ENCODE peak calls at places on chromosomes 11 and 22, in ten cellular contexts. W is uterus, P is lung, N is mesendoderm, M is upper lobe of right lung, B is left ventricle myocardium inferior, J is IMR-90, U is mammary epithelial cell, E is endothelial cell of umbilical vein, C is HL-60. O is an unnamed sample.

GRCh38 chr22:32896951-32897350 is 95.4 kb downstream of the TIMP3 start:
- DNase-seq in W (no peak), P (peak), N (no peak), M (peak), B (no peak), J (no peak), U (no peak), E (no peak), C (no peak), O (no peak)

GRCh38 chr22:21073023-21073422 is 27.3 kb downstream of the LRRC74B start:
- DNase-seq in W (no peak), P (no peak), N (no peak), M (no peak), B (no peak), J (no peak), U (no peak), E (no peak), C (no peak), O (no peak)

GRCh38 chr22:22666307-22667091 is 22.1 kb downstream of the GGTLC2 start:
- DNase-seq in W (no peak), P (peak), N (peak), M (no peak), B (no peak), J (peak), U (no peak), E (peak), C (no peak), O (peak)

GRCh38 chr11:78372114-78372768 is 45.4 kb downstream of the GAB2 start:
- DNase-seq in W (no peak), P (no peak), N (no peak), M (no peak), B (no peak), J (no peak), U (no peak), E (no peak), C (no peak), O (no peak)

GRCh38 chr11:35651263-35651662 is 11.3 kb upstream of the TRIM44 start:
- DNase-seq in W (no peak), P (no peak), N (no peak), M (no peak), B (no peak), J (no peak), U (no peak), E (no peak), C (no peak), O (no peak)

GRCh38 chr11:35045219-35045819 is 93.7 kb upstream of the CD44 start:
- DNase-seq in W (no peak), P (peak), N (no peak), M (no peak), B (no peak), J (no peak), U (no peak), E (no peak), C (no peak), O (no peak)

GRCh38 chr11:46315783-46316563 is 31.3 kb upstream of the DGKZ start:
- DNase-seq in W (no peak), P (no peak), N (no peak), M (no peak), B (peak), J (no peak), U (no peak), E (no peak), C (no peak), O (no peak)

GRCh38 chr11:61474234-61474633 is 34.3 kb upstream of the LRRC10B start:
- DNase-seq in W (no peak), P (no peak), N (no peak), M (no peak), B (no peak), J (no peak), U (no peak), E (no peak), C (no peak), O (no peak)

GRCh38 chr11:73270089-73270854 is 1.9 kb upstream of the P2RY6 start:
- DNase-seq in W (no peak), P (no peak), N (no peak), M (peak), B (no peak), J (no peak), U (no peak), E (no peak), C (no peak), O (no peak)

GRCh38 chr11:86063536-86063935 is 5.3 kb downstream of the PICALM start:
- DNase-seq in W (no peak), P (no peak), N (no peak), M (no peak), B (no peak), J (no peak), U (peak), E (peak), C (no peak), O (no peak)

GRCh38 chr11:80815752-80816453 is 1375.1 kb upstream of the TENM4 start:
- DNase-seq in W (no peak), P (no peak), N (no peak), M (no peak), B (no peak), J (no peak), U (peak), E (peak), C (no peak), O (peak)

GRCh38 chr11:129694966-129695365 is 120.7 kb upstream of the TMEM45B start:
- DNase-seq in W (no peak), P (no peak), N (no peak), M (peak), B (no peak), J (no peak), U (peak), E (peak), C (no peak), O (peak)

GRCh38 chr11:86478348-86478747 is 103.7 kb downstream of the CCDC81 start:
- DNase-seq in W (no peak), P (no peak), N (no peak), M (no peak), B (no peak), J (no peak), U (no peak), E (no peak), C (no peak), O (no peak)

GRCh38 chr11:118115048-118115447 is 28.3 kb upstream of the SMIM35 start:
- DNase-seq in W (no peak), P (no peak), N (no peak), M (peak), B (no peak), J (no peak), U (no peak), E (no peak), C (no peak), O (no peak)

GRCh38 chr22:46453829-46454220 is 83.6 kb downstream of the CELSR1 start:
- DNase-seq in W (no peak), P (no peak), N (no peak), M (no peak), B (no peak), J (no peak), U (no peak), E (no peak), C (no peak), O (no peak)

GRCh38 chr11:78150754-78151153 is 11.3 kb upstream of the ALG8 start:
- DNase-seq in W (no peak), P (no peak), N (no peak), M (no peak), B (no peak), J (no peak), U (no peak), E (no peak), C (no peak), O (no peak)

GRCh38 chr22:29454186-29454745 is 15.9 kb downstream of the RFPL1 start:
- DNase-seq in W (no peak), P (no peak), N (no peak), M (no peak), B (no peak), J (no peak), U (no peak), E (no peak), C (no peak), O (no peak)

GRCh38 chr11:37449146-37449545 is 851.1 kb upstream of the RAG2 start:
- DNase-seq in W (no peak), P (no peak), N (peak), M (no peak), B (no peak), J (peak), U (peak), E (no peak), C (no peak), O (peak)

GRCh38 chr11:132620423-132620822 is 911.9 kb downstream of the OPCML start:
- DNase-seq in W (no peak), P (no peak), N (no peak), M (no peak), B (no peak), J (no peak), U (no peak), E (no peak), C (no peak), O (no peak)

GRCh38 chr22:40345801-40346177 is 511 bp upstream of the ADSL start:
- DNase-seq in W (no peak), P (peak), N (no peak), M (peak), B (no peak), J (no peak), U (peak), E (no peak), C (peak), O (no peak)

GRCh38 chr11:46643986-46644385 is 26.6 kb downstream of the ATG13 start:
- DNase-seq in W (no peak), P (no peak), N (no peak), M (no peak), B (no peak), J (no peak), U (no peak), E (no peak), C (no peak), O (no peak)

GRCh38 chr11:121366970-121367369 is 74.4 kb downstream of the SC5D start:
- DNase-seq in W (peak), P (no peak), N (no peak), M (no peak), B (no peak), J (no peak), U (no peak), E (no peak), C (no peak), O (no peak)

GRCh38 chr11:59185412-59185811 is 13.5 kb downstream of the DTX4 start:
- DNase-seq in W (no peak), P (no peak), N (no peak), M (no peak), B (no peak), J (no peak), U (no peak), E (no peak), C (no peak), O (no peak)

GRCh38 chr11:129853508-129854228 is 38.0 kb downstream of the TMEM45B start:
- DNase-seq in W (peak), P (peak), N (no peak), M (peak), B (no peak), J (peak), U (peak), E (no peak), C (peak), O (no peak)

GRCh38 chr11:34890812-34891211 is 25.4 kb downstream of the APIP start:
- DNase-seq in W (no peak), P (no peak), N (no peak), M (no peak), B (no peak), J (peak), U (peak), E (peak), C (no peak), O (peak)

GRCh38 chr22:36194971-36195370 is 6.6 kb downstream of the APOL4 start:
- DNase-seq in W (peak), P (peak), N (peak), M (no peak), B (peak), J (peak), U (peak), E (peak), C (peak), O (peak)

GRCh38 chr11:13664351-13664750 is 4.1 kb upstream of the FAR1 start:
- DNase-seq in W (no peak), P (no peak), N (no peak), M (no peak), B (no peak), J (no peak), U (peak), E (no peak), C (no peak), O (no peak)

DNA sequence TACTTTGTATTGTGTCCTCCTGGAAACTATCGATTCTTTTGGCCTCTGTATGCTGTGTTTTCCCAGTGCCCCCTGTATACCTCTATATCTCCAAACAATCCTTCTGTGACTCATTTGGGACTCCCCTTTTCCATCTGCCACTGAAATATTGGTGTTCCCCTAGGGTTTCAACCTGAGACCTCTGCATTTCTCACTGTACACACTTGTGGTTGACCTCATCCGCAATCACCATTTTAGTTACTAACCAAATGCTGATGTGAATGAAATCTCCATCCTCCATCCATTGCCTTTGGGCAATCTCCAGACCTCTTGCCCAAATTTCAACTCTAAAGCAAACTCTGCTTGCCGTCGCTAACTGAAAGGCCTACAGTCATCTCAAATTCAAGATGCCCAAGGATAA is 190.6 kb upstream of the PLET1 start:
- DNase-seq in W (no peak), P (no peak), N (no peak), M (no peak), B (no peak), J (no peak), U (no peak), E (no peak), C (no peak), O (no peak)
- H3K4me3 ChIP-seq in W (no peak), P (no peak), N (no peak), M (no peak), B (no peak), J (no peak), U (no peak), E (no peak), C (no peak), O (no peak)

GRCh38 chr11:124938206-124938765 is 2.4 kb upstream of the HEPACAM start:
- DNase-seq in W (no peak), P (no peak), N (no peak), M (no peak), B (no peak), J (peak), U (no peak), E (no peak), C (no peak), O (no peak)
- H3K27ac ChIP-seq in W (no peak), P (no peak), N (no peak), M (no peak), B (no peak), J (no peak), U (no peak), E (no peak), C (no peak), O (no peak)

GRCh38 chr11:62921573-62922188 is 518 bp upstream of the CHRM1 start:
- DNase-seq in W (no peak), P (no peak), N (no peak), M (no peak), B (no peak), J (peak), U (no peak), E (no peak), C (no peak), O (peak)
- H3K4me3 ChIP-seq in W (no peak), P (peak), N (no peak), M (peak), B (peak), J (no peak), U (no peak), E (no peak), C (no peak), O (no peak)

GRCh38 chr11:1305558-1306056 is 3.8 kb downstream of the TOLLIP start:
- DNase-seq in W (no peak), P (no peak), N (no peak), M (no peak), B (no peak), J (no peak), U (no peak), E (no peak), C (no peak), O (no peak)

GRCh38 chr11:1303973-1304372 is 5.5 kb downstream of the TOLLIP start:
- DNase-seq in W (no peak), P (peak), N (no peak), M (peak), B (no peak), J (no peak), U (no peak), E (no peak), C (no peak), O (no peak)

GRCh38 chr11:1305063-1305495 is 4.4 kb downstream of the TOLLIP start:
- DNase-seq in W (no peak), P (no peak), N (no peak), M (no peak), B (no peak), J (no peak), U (no peak), E (no peak), C (no peak), O (no peak)

GRCh38 chr11:1303196-1303821 is 6.1 kb downstream of the TOLLIP start:
- DNase-seq in W (peak), P (peak), N (peak), M (peak), B (no peak), J (no peak), U (peak), E (peak), C (peak), O (no peak)

GRCh38 chr11:1304376-1304775 is 5.1 kb downstream of the TOLLIP start:
- DNase-seq in W (no peak), P (peak), N (no peak), M (peak), B (no peak), J (no peak), U (no peak), E (peak), C (no peak), O (no peak)
- H3K27ac ChIP-seq in W (no peak), P (no peak), N (no peak), M (peak), B (peak), J (no peak), U (peak), E (no peak), C (no peak), O (no peak)

O was measured in brain microvascular endothelial cell.